ENCODE peak calls at places on chromosomes 16 and 17, in five cellular contexts. K is body of pancreas; R is CD8-positive, alpha-beta memory T cell; X is HCT116; T is PC-3. U is an unnamed sample. For H3K4me1 and H3K27me3, the result is how much of the 10 kb centered on the place peaks cover.

GRCh38 chr16:27784351-27785306 is 234.7 kb downstream of the KATNIP start:
- DNase-seq in T (no peak), X (no peak), K (no peak), R (no peak), U (peak)

GRCh38 chr17:3848229-3848628 is 2.2 kb upstream of the NCBP3 start:
- DNase-seq in T (no peak), X (no peak), R (no peak), K (no peak), U (no peak)

GRCh38 chr17:65723356-65723928 is 162.0 kb upstream of the AXIN2 start:
- DNase-seq in T (peak), R (no peak), X (no peak), K (no peak), U (no peak)

GRCh38 chr17:3026856-3027751 is 36.3 kb downstream of the OR1D5 start:
- DNase-seq in R (no peak), T (no peak), X (no peak), K (no peak), U (peak)

GRCh38 chr16:15976225-15976812 is 26.9 kb downstream of the ABCC1 start:
- DNase-seq in K (no peak), X (no peak), R (no peak), T (no peak), U (no peak)

GRCh38 chr17:31095239-31096105 is 695 bp downstream of the NF1 start:
- DNase-seq in T (peak), R (peak), X (no peak), K (peak), U (peak)

GRCh38 chr16:495127-495748 is 32.3 kb upstream of the CAPN15 start:
- DNase-seq in T (peak), K (peak), R (no peak), X (no peak), U (peak)

GRCh38 chr17:19508327-19508867 is 25.3 kb upstream of the SLC47A1 start:
- DNase-seq in R (peak), T (no peak), K (peak), X (no peak), U (no peak)

GRCh38 chr16:28316056-28316455 is 23.7 kb downstream of the SBK1 start:
- DNase-seq in X (no peak), R (no peak), T (no peak), K (no peak), U (no peak)

GRCh38 chr17:42061641-42062487 is 11.5 kb upstream of the C17orf113 start:
- DNase-seq in X (no peak), R (no peak), T (no peak), K (no peak), U (peak)

GRCh38 chr17:2087597-2088211 is 32.8 kb downstream of the HIC1 start:
- DNase-seq in K (no peak), T (no peak), R (no peak), X (no peak), U (no peak)

GRCh38 chr16:64590516-64590915 is 531.3 kb downstream of the CDH11 start:
- DNase-seq in R (no peak), X (no peak), T (peak), K (no peak), U (no peak)

GRCh38 chr17:31807846-31808245 is 51.2 kb downstream of the COPRS start:
- DNase-seq in T (no peak), X (no peak), K (no peak), R (no peak), U (no peak)

GRCh38 chr17:12597895-12598294 is 67.8 kb upstream of the MYOCD start:
- DNase-seq in T (no peak), K (no peak), R (no peak), X (no peak), U (no peak)

GRCh38 chr16:50155925-50156324 is 2.8 kb downstream of the TENT4B start:
- DNase-seq in R (no peak), K (no peak), T (no peak), X (no peak), U (no peak)

GRCh38 chr16:679808-680624 is at the start of gene STUB1:
- DNase-seq in X (peak), K (peak), R (peak), T (peak), U (peak)

GRCh38 chr17:70081885-70082284 is 6.9 kb downstream of the KCNJ16 start:
- DNase-seq in T (no peak), R (no peak), X (no peak), K (no peak), U (no peak)
- H3K4me1 ChIP-seq in T (under half), R (under half), X (under half), K (under half), U (under half)

GRCh38 chr16:79947771-79948170 is 347.2 kb upstream of the MAF start:
- DNase-seq in K (no peak), X (no peak), R (no peak), T (no peak), U (no peak)
- H3K4me3 ChIP-seq in K (no peak), X (no peak), R (no peak), T (no peak), U (no peak)

GRCh38 chr17:39212200-39212810 is 12.2 kb downstream of the RPL19 start:
- DNase-seq in X (no peak), R (no peak), K (no peak), T (no peak), U (no peak)

GRCh38 chr17:39208136-39208535 is 8.1 kb downstream of the RPL19 start:
- DNase-seq in T (no peak), R (no peak), X (no peak), K (no peak), U (peak)

GRCh38 chr17:39210093-39210434 is 10.0 kb downstream of the RPL19 start:
- DNase-seq in R (no peak), T (no peak), K (no peak), X (no peak), U (no peak)

GRCh38 chr17:39208893-39209292 is 8.8 kb downstream of the RPL19 start:
- DNase-seq in X (no peak), K (no peak), R (no peak), T (no peak), U (peak)

DNA sequence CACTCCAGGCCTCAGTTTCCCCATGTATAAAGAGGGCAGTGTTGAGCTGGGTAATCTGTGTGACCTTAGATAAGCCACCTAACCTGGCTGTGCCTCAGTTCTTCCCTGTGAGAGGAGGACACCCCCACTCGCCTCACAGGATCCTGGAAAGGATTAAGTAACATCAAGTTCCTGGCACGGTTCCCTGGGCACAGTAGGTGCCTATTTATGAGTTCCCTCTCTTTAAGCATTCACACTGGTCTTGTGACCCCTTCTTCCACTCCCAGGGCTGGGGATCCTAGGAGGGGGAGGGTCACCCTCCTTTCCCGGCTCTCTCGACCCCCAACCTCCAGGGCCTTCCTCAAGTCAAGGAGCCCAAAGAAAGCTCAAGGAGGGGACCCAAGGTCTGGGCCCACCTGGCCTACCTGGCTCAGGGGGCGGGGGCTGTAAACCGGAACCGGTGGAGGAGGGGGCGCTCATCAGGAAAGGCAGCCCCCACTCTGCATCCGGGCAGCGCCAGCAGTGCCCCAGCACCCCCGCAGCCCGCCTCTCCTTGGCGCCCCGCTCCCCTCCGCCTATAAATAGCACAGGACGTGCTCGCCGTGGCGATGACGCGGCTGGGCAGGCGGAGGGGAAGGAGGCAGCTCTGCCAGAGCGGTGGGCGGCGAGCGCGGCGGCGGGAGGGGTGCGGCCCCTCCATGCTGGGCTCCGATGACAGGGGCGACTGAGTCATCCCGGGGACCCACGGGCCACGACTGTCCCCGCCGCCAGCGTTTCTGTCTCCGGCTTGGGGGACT is 9.4 kb downstream of the RPL19 start:
- DNase-seq in K (peak), X (no peak), T (no peak), R (peak), U (peak)
- H3K27me3 ChIP-seq in K (under half), X (under half), T (under half), R (under half), U (under half)

DNA sequence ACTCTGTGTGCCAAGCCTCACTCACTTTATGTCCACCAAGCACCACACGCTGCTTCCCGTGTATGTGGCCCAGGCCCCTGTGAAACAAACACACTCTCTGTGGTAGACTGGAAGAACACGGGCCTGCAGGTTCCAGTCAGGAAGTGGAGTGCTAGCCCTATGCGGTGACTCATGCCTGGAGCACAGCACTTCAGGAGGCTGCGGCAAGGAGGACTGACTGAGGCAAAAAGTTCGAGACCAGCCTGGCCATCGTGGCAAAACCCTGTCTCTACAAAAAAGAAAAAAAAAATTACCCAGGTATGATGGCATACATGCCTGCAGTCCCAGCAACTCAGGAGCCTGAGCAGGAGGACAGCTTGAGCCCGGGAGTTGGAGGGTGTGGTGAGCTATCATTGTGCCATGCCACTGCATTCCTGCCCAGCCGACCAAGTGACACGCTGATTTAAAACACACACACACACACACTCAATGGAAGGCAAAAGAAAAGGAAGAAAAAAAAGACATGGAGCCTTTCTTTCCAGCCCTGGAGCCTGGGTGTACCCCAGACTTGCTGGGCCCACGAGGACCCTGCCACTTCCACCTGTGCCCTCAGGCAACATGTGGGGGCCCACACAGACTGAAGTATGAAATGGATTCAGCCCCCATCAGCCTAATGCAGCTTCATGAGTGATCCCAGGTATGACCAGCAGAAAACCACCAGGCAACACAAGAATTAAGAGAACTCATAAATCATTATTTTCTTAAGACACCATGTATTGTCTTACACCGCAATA is 126.6 kb downstream of the ANKRD11 start:
- DNase-seq in K (peak), X (peak), R (peak), T (peak), U (no peak)
- H3K4me1 ChIP-seq in K (half or more), X (under half), R (half or more), T (under half), U (under half)

GRCh38 chr17:6069611-6070279 is 434 bp upstream of the WSCD1 start:
- DNase-seq in K (no peak), T (no peak), X (no peak), R (no peak), U (no peak)

GRCh38 chr17:6071528-6072065 is 1.4 kb downstream of the WSCD1 start:
- DNase-seq in K (no peak), R (no peak), X (no peak), T (no peak), U (no peak)

GRCh38 chr17:6072157-6072556 is 2.0 kb downstream of the WSCD1 start:
- DNase-seq in R (no peak), K (no peak), T (peak), X (no peak), U (no peak)

GRCh38 chr17:6070895-6071511 is 824 bp downstream of the WSCD1 start:
- DNase-seq in R (no peak), X (no peak), K (no peak), T (peak), U (peak)

GRCh38 chr17:6070280-6070894 is at the start of gene WSCD1:
- DNase-seq in T (peak), X (no peak), R (no peak), K (peak), U (no peak)
- H3K4me3 ChIP-seq in T (peak), X (no peak), R (peak), K (peak), U (peak)

GRCh38 chr16:86286991-86287640 is 223.2 kb upstream of the FOXF1 start:
- DNase-seq in K (no peak), T (no peak), R (no peak), X (no peak), U (no peak)
- H3K27me3 ChIP-seq in K (under half), T (half or more), R (under half), X (half or more), U (under half)

GRCh38 chr17:82297804-82298537 is 19.4 kb downstream of the CD7 start:
- DNase-seq in K (peak), X (no peak), R (peak), T (peak), U (peak)

GRCh38 chr17:82294086-82294773 is 20.7 kb upstream of the CSNK1D start:
- DNase-seq in K (no peak), R (no peak), X (no peak), T (no peak), U (no peak)

GRCh38 chr17:82296511-82297279 is 20.7 kb downstream of the CD7 start:
- DNase-seq in X (no peak), R (no peak), T (peak), K (no peak), U (no peak)

GRCh38 chr17:82297280-82297803 is 20.1 kb downstream of the CD7 start:
- DNase-seq in R (peak), T (peak), K (peak), X (no peak), U (peak)

GRCh38 chr17:82295472-82295814 is 21.9 kb upstream of the CSNK1D start:
- DNase-seq in K (no peak), T (no peak), R (no peak), X (no peak), U (no peak)
- H3K4me1 ChIP-seq in K (half or more), T (half or more), R (half or more), X (under half), U (under half)

GRCh38 chr17:8041980-8042379 is 3.1 kb downstream of the ALOX15B start:
- DNase-seq in R (no peak), T (no peak), X (no peak), K (no peak), U (no peak)

GRCh38 chr17:8044819-8045810 is 6.3 kb downstream of the ALOX15B start:
- DNase-seq in T (no peak), K (no peak), X (no peak), R (no peak), U (no peak)

GRCh38 chr17:8038954-8039610 is at the start of gene ALOX15B:
- DNase-seq in K (no peak), T (no peak), X (no peak), R (no peak), U (no peak)

GRCh38 chr17:8039611-8040168 is 831 bp downstream of the ALOX15B start:
- DNase-seq in T (no peak), K (no peak), X (no peak), R (no peak), U (no peak)

GRCh38 chr17:8041249-8041928 is 2.5 kb downstream of the ALOX15B start:
- DNase-seq in T (peak), K (no peak), X (peak), R (no peak), U (no peak)
- H3K4me3 ChIP-seq in T (no peak), K (no peak), X (no peak), R (no peak), U (no peak)

U was measured in SJCRH30.